ENCODE peak calls at places on chromosomes 3 and 15, in eight cellular contexts. E is H9, Y is neural crest cell, I is glutamatergic neuron, W is AG09319, F is progenitor cell of endocrine pancreas, X is mesothelial cell of epicardium, U is GM10248. K is an unnamed sample.
A peak's percentile ranks its signal among the peaks of the same experiment; 100 is the strongest.

GRCh38 chr3:161559177-161559998 is 62.8 kb downstream of the OTOL1 start:
- DNase-seq in X (peak; percentile 40), E (no peak), F (no peak), Y (peak; percentile 26), I (no peak), W (no peak), U (peak; percentile 11), K (no peak)

GRCh38 chr3:134816623-134817022 is 21.6 kb downstream of the EPHB1 start:
- DNase-seq in U (no peak), F (no peak), W (no peak), X (no peak), Y (no peak), I (no peak), E (no peak), K (no peak)

GRCh38 chr15:64017591-64018163 is 28.6 kb downstream of the DAPK2 start:
- DNase-seq in Y (no peak), F (no peak), E (no peak), X (no peak), W (peak; percentile 20), U (no peak), I (no peak), K (no peak)

GRCh38 chr3:46662771-46663551 is 30.5 kb downstream of the ALS2CL start:
- DNase-seq in W (no peak), F (no peak), U (no peak), X (peak; percentile 39), E (no peak), I (no peak), Y (no peak), K (no peak)

GRCh38 chr3:194081826-194082225 is 54.1 kb upstream of the HES1 start:
- DNase-seq in F (no peak), Y (no peak), W (no peak), X (no peak), U (no peak), E (no peak), I (no peak), K (no peak)

GRCh38 chr15:66803182-66803729 is 101.2 kb downstream of the SMAD6 start:
- DNase-seq in E (peak; percentile 88), Y (peak; percentile 50), W (peak; percentile 95), F (peak; percentile 79), X (peak; percentile 87), I (no peak), U (no peak), K (peak; percentile 97)

GRCh38 chr15:100642950-100643338 is 40.6 kb downstream of the ASB7 start:
- DNase-seq in E (no peak), I (no peak), Y (no peak), U (no peak), W (no peak), F (no peak), X (no peak), K (no peak)

GRCh38 chr15:50330921-50331320 is 24.1 kb downstream of the GABPB1 start:
- DNase-seq in I (no peak), E (no peak), W (no peak), U (peak; percentile 35), Y (no peak), X (no peak), F (no peak), K (no peak)

GRCh38 chr15:36156855-36157521 is 422.4 kb upstream of the CDIN1 start:
- DNase-seq in U (no peak), X (no peak), Y (no peak), I (peak; percentile 27), F (no peak), E (no peak), W (no peak), K (no peak)

GRCh38 chr3:16378920-16379319 is 113.9 kb downstream of the OXNAD1 start:
- DNase-seq in U (peak; percentile 58), I (no peak), W (no peak), Y (no peak), X (no peak), F (no peak), E (no peak), K (peak; percentile 68)

GRCh38 chr3:69105320-69105719 is 17.1 kb downstream of the LMOD3 start:
- DNase-seq in W (no peak), I (no peak), Y (no peak), E (no peak), U (no peak), X (no peak), F (no peak), K (no peak)

GRCh38 chr3:121018917-121019321 is 110.9 kb downstream of the STXBP5L start:
- DNase-seq in Y (no peak), W (no peak), X (no peak), U (no peak), I (no peak), E (peak; percentile 31), F (no peak), K (no peak)

GRCh38 chr3:171758109-171758508 is 52.2 kb downstream of the PLD1 start:
- DNase-seq in F (no peak), W (no peak), E (no peak), X (no peak), Y (no peak), U (no peak), I (no peak), K (no peak)

GRCh38 chr3:184343200-184343876 is 5.9 kb downstream of the FAM131A start:
- DNase-seq in U (no peak), W (no peak), X (no peak), Y (no peak), F (no peak), I (no peak), E (peak; percentile 15), K (no peak)

GRCh38 chr3:74532446-74532845 is 82.0 kb downstream of the CNTN3 start:
- DNase-seq in U (no peak), Y (no peak), W (peak; percentile 48), E (no peak), I (no peak), X (no peak), F (no peak), K (peak; percentile 30)

GRCh38 chr15:40441012-40441735 is 421 bp downstream of the BAHD1 start:
- DNase-seq in W (no peak), X (peak; percentile 75), I (peak; percentile 77), U (no peak), E (no peak), F (peak; percentile 58), Y (peak; percentile 58), K (no peak)

DNA sequence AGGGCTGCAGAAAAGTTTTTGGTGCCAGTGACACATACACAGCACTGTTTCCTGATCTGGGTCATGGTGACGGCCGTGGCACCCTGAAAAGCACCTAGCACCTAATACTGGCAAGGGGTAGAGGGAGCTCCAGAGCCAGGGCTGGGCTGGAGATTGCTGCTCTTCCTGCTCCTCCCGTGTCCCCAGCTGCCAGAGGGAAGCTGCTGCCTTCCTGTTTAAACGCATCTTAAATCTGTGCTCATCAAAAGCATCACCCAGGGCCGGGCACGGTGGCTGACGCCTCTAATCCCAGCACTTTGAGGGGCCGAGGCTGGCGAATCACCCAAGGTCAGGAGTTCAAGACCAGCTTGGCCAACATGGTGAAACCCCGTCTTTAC is 156.7 kb upstream of the MEF2A start:
- DNase-seq in I (peak; percentile 58), U (peak; percentile 65), W (no peak), Y (no peak), F (no peak), X (peak; percentile 37), E (peak; percentile 74), K (no peak)
- TF ChIP-seq CTCF in I (no peak), U (peak; percentile 36), W (peak; percentile 56), Y (peak; percentile 50), F (peak; percentile 30), X (no peak), E (peak; percentile 69), K (peak; percentile 72)

DNA sequence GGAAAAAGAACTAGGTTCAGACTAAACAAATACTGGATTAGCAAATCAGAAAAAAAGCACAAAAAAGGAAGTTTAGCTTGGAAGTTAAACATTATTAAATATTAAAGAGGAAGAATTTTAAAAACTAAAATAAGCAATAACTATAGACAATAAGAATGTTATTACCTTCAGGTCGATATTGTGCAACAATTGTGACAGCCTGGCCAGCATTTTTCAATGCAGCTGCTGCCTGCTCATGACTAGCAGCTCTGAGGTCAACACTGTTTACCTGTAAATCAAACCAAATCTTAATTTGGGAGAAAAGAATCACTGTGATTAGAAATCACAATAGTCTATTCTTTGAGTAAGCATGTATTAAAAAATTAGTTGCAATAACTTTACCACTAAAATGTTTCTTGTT is 75.1 kb upstream of the MELTF start:
- DNase-seq in U (no peak), Y (no peak), I (no peak), F (no peak), W (no peak), X (no peak), E (no peak), K (no peak)
- TF ChIP-seq CTCF in U (no peak), Y (no peak), I (no peak), F (no peak), W (no peak), X (no peak), E (no peak), K (no peak)

DNA sequence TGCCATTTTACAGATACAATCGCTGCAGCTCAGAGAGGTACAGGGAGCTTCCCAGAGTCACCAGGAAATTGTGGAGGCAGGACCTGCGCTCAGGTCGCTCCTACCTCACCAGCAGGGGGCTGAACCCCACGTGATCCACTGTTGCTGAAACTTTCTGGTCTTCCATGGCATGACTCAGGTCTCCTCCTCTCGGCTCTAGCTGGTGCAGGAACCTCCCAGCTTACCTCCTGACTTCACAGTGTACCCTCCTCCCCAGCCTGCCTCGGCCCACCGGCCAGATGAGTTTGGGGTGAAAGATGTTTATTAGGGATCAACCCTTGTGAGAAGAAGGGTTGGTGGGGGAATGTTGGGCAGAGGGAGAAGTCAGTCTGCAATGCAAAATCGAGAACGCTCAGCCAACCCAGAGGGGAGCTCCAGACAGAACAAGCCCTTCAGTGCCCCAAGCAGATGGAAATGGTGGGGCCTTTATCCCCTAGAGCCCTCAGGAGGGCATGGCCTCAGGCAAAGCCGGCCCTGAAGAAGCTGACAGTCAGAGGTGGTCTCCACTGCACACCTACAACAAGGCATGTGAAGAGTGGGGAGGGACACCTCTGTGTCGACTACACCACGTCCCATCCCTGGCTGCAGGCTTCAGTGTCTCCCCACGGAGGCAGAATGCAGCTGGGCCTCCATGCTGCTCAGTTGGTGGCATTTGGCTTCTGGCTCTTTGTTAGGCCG is 118.6 kb upstream of the PRR20G start:
- DNase-seq in U (no peak), I (no peak), W (no peak), E (peak; percentile 61), X (no peak), Y (no peak), F (no peak), K (no peak)
- TF ChIP-seq CTCF in U (peak; percentile 19), I (peak; percentile 37), W (no peak), E (peak; percentile 43), X (no peak), Y (peak; percentile 44), F (peak; percentile 44), K (no peak)

DNA sequence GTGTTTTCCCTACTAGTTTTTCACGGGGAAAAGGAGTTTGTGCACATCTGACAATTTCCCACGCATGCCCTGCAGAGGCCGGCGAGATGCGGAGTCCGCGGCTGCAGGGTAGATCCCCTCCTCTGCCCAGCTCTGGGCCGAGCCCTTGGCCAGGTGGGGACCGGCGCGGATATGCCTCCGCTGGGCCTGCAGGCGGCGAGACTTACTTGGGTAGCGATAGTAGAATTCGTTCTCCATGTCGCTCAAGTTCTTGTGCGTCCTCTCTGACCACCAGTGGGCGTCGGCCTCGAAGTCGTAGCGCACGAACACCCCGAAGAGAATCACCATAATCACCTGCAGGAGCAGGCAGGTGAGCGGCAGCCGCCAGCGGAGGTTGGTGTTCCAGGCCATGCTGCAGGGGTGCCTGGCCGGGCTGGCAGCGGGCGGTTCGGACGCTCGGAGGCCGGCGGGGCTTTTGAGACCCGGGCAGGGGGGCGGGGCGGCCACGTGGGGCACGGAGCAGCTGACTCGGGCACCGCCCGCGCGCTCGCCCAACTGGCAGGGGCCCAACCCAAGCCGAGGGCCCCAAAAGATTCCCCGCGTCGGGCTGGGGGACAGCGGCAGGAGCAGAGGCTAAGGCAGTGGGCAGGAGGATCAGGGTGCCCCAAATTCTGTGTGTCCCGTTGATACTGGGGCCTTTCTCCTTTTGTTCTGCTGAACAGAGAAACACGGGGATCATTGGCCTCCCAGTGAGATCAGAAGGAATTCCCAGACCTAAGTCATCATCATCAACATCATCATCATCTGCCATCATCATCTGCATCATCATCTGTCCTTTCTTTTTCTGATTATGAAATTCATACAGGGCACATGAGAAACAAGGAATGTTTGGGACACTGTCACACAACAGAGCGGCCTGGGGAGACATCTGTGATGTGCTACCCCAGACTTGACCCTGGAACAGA is at the start of gene RHCG:
- DNase-seq in W (no peak), E (peak; percentile 92), Y (peak; percentile 42), F (peak; percentile 56), X (peak; percentile 57), I (peak; percentile 59), U (peak; percentile 43), K (no peak)
- TF ChIP-seq CTCF in W (peak; percentile 19), E (peak; percentile 85), Y (peak; percentile 74), F (peak; percentile 71), X (peak; percentile 39), I (peak; percentile 43), U (peak; percentile 15), K (peak; percentile 27)